ENCODE peak calls at places on chromosomes 3 and 15, in six cellular contexts. One of them, this sample, is unnamed.

GRCh38 chr15:61621146-61621545 is 392.0 kb upstream of the RORA start:
- DNase-seq in H1: no peak
- DNase-seq in K562: peak; percentile 69
- DNase-seq in HepG2: peak; percentile 6
- DNase-seq in GM12891: no peak
- DNase-seq in GM12878: no peak
- DNase-seq in this sample: no peak

GRCh38 chr3:142680710-142681109 is 43.1 kb upstream of the TRPC1 start:
- DNase-seq in GM12878: no peak
- DNase-seq in K562: no peak
- DNase-seq in H1: no peak
- DNase-seq in GM12891: no peak
- DNase-seq in HepG2: no peak
- DNase-seq in this sample: no peak

GRCh38 chr15:86183765-86184491 is 104.3 kb downstream of the AGBL1 start:
- DNase-seq in HepG2: no peak
- DNase-seq in GM12878: no peak
- DNase-seq in GM12891: no peak
- DNase-seq in H1: no peak
- DNase-seq in K562: no peak
- DNase-seq in this sample: no peak

GRCh38 chr3:119257654-119258410 is 17.2 kb upstream of the B4GALT4 start:
- DNase-seq in GM12878: no peak
- DNase-seq in H1: no peak
- DNase-seq in GM12891: no peak
- DNase-seq in HepG2: no peak
- DNase-seq in K562: no peak
- DNase-seq in this sample: no peak

GRCh38 chr3:188489639-188490405 is 335.9 kb downstream of the LPP start:
- DNase-seq in H1: no peak
- DNase-seq in GM12891: no peak
- DNase-seq in GM12878: no peak
- DNase-seq in K562: no peak
- DNase-seq in HepG2: no peak
- DNase-seq in this sample: no peak

GRCh38 chr3:114127517-114127916 is 51.3 kb downstream of the DRD3 start:
- DNase-seq in GM12878: no peak
- DNase-seq in GM12891: no peak
- DNase-seq in H1: no peak
- DNase-seq in K562: no peak
- DNase-seq in HepG2: no peak
- DNase-seq in this sample: no peak

GRCh38 chr3:182702216-182702615 is 91.1 kb upstream of the ATP11B start:
- DNase-seq in HepG2: no peak
- DNase-seq in GM12878: no peak
- DNase-seq in H1: no peak
- DNase-seq in K562: no peak
- DNase-seq in GM12891: no peak
- DNase-seq in this sample: no peak

GRCh38 chr15:33051528-33051927 is 143.0 kb downstream of the FMN1 start:
- DNase-seq in GM12878: no peak
- DNase-seq in K562: no peak
- DNase-seq in HepG2: no peak
- DNase-seq in GM12891: no peak
- DNase-seq in H1: no peak
- DNase-seq in this sample: no peak

GRCh38 chr3:146161725-146162047 is 702 bp upstream of the PLOD2 start:
- DNase-seq in HepG2: peak; percentile 50
- DNase-seq in GM12891: no peak
- DNase-seq in K562: no peak
- DNase-seq in GM12878: no peak
- DNase-seq in H1: no peak
- DNase-seq in this sample: no peak

GRCh38 chr3:128508852-128509251 is 15.9 kb upstream of the GATA2 start:
- DNase-seq in GM12891: no peak
- DNase-seq in H1: no peak
- DNase-seq in GM12878: no peak
- DNase-seq in HepG2: no peak
- DNase-seq in K562: no peak
- DNase-seq in this sample: no peak

GRCh38 chr3:42556089-42556632 is 25.6 kb downstream of the SEC22C start:
- DNase-seq in GM12891: no peak
- DNase-seq in HepG2: no peak
- DNase-seq in K562: no peak
- DNase-seq in GM12878: no peak
- DNase-seq in H1: no peak
- DNase-seq in this sample: no peak

GRCh38 chr15:69424001-69424400 is 9.9 kb downstream of the KIF23 start:
- DNase-seq in H1: no peak
- DNase-seq in GM12891: no peak
- DNase-seq in K562: no peak
- DNase-seq in GM12878: no peak
- DNase-seq in HepG2: no peak
- DNase-seq in this sample: no peak

GRCh38 chr3:13185737-13186136 is 112.5 kb upstream of the IQSEC1 start:
- DNase-seq in HepG2: no peak
- DNase-seq in GM12878: no peak
- DNase-seq in GM12891: no peak
- DNase-seq in K562: no peak
- DNase-seq in H1: no peak
- DNase-seq in this sample: no peak

GRCh38 chr15:66730168-66731014 is 28.4 kb downstream of the SMAD6 start:
- DNase-seq in K562: no peak
- DNase-seq in GM12891: no peak
- DNase-seq in GM12878: no peak
- DNase-seq in H1: no peak
- DNase-seq in HepG2: no peak
- DNase-seq in this sample: no peak

GRCh38 chr3:129727707-129728106 is 121.2 kb upstream of the PLXND1 start:
- DNase-seq in K562: no peak
- DNase-seq in GM12878: no peak
- DNase-seq in H1: no peak
- DNase-seq in GM12891: no peak
- DNase-seq in HepG2: no peak
- DNase-seq in this sample: no peak

GRCh38 chr3:104885214-104885814 is 481.4 kb upstream of the ALCAM start:
- DNase-seq in H1: no peak
- DNase-seq in HepG2: no peak
- DNase-seq in GM12891: no peak
- DNase-seq in GM12878: no peak
- DNase-seq in K562: no peak
- DNase-seq in this sample: no peak

GRCh38 chr15:25060472-25060803 is 105.7 kb downstream of the SNRPN start:
- DNase-seq in GM12891: no peak
- DNase-seq in H1: no peak
- DNase-seq in K562: no peak
- DNase-seq in HepG2: no peak
- DNase-seq in GM12878: no peak
- DNase-seq in this sample: no peak

DNA sequence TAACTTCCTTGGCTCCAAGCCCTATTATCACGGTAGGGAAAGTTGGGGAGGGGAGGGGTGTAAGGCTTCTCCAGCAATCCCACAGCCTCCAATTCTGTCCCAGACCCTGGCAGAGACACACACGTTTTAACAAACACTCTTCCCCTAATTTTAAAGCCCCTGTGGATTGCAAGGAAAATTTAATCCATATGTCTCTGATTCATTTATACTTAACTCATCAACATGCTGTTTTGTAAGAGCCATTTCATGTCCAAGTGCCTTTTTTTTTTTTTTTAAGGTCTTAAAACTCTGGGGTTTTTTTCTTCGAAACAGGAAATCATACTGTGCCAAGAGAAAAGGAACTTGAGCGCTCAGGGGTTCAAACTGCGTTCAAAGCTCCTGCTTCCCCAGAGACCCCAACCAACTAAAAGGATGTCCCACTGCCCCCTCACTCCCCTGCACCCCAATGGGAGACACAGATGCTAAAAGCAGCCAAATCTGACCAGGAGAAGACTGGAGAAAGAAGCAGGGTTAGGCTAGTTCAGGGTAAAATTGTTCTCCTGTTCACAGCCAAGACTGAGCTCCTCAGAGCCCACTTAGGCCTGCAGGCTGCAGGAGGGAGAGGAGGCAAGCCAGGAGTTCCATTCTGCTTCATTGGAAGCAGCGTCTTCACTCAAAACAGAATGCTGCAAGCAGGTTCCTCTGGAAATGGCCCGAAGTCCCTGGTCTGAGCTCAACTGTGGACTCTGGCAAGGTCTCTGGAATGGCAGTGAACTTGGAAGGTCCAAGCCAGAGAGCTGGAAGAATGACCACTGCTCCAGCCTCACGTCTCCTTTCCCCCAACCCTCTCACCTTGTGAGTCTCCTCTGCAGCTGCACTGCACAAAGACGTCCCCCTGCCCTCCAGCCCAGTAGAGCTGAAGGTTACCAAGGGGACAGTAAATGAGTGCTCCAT is 172.4 kb downstream of the NTRK3 start:
- DNase-seq in K562: no peak
- DNase-seq in GM12878: no peak
- DNase-seq in HepG2: no peak
- DNase-seq in H1: no peak
- DNase-seq in GM12891: no peak
- DNase-seq in this sample: no peak
- TF ChIP-seq POLR2A in K562: no peak
- TF ChIP-seq POLR2A in GM12878: no peak
- TF ChIP-seq POLR2A in HepG2: no peak
- TF ChIP-seq POLR2A in H1: no peak
- TF ChIP-seq POLR2A in GM12891: no peak
- TF ChIP-seq POLR2A in this sample: no peak

GRCh38 chr3:127485396-127486170 is 105.0 kb downstream of the TPRA1 start:
- DNase-seq in GM12891: no peak
- DNase-seq in HepG2: no peak
- DNase-seq in K562: no peak
- DNase-seq in GM12878: no peak
- DNase-seq in H1: no peak
- DNase-seq in this sample: no peak

GRCh38 chr3:127483005-127483641 is 107.4 kb downstream of the TPRA1 start:
- DNase-seq in GM12891: no peak
- DNase-seq in GM12878: no peak
- DNase-seq in HepG2: no peak
- DNase-seq in H1: no peak
- DNase-seq in K562: no peak
- DNase-seq in this sample: no peak

GRCh38 chr3:127482216-127483004 is 108.1 kb downstream of the TPRA1 start:
- DNase-seq in K562: no peak
- DNase-seq in GM12891: no peak
- DNase-seq in H1: no peak
- DNase-seq in HepG2: no peak
- DNase-seq in GM12878: no peak
- DNase-seq in this sample: no peak

GRCh38 chr3:127484601-127485388 is 105.7 kb downstream of the TPRA1 start:
- DNase-seq in GM12878: no peak
- DNase-seq in GM12891: no peak
- DNase-seq in HepG2: no peak
- DNase-seq in H1: no peak
- DNase-seq in K562: no peak
- DNase-seq in this sample: no peak

DNA sequence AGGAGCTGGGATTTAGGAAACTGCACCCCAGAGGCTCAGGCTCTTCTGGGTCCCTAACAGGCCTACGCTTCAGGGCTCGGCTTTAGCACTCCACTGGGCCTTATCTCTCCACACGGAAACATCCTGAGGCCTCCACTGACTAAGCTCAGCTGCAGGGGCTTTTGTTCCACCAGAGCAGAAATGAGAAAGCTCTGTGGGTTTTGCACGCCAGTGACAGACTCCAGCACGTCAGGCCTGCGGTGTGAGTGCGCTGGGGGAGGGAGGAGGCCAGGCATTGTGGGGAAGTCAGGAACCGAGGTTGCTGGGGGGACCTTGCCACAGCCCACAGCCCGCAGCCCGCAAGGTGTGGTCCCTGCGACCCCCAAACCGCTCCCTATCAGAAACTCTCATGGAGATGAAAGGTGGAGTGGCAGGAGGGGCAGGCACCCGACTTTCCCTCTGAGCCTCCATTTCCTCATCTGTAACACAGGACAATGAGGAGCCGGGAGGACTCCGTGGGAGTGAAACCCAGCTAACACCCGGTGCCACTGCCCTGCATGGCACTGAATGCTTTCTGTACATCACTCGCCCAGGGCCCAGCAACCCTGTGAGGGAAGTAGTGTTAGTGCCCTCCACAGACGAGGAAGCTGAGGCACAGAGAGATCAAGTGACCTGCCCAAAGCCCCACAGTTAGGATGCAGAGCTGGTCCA is 106.5 kb downstream of the TPRA1 start:
- DNase-seq in H1: no peak
- DNase-seq in GM12878: peak; percentile 38
- DNase-seq in GM12891: peak; percentile 57
- DNase-seq in HepG2: no peak
- DNase-seq in K562: no peak
- DNase-seq in this sample: peak; percentile 62
- TF ChIP-seq TAF1 in H1: no peak
- TF ChIP-seq TAF1 in GM12878: no peak
- TF ChIP-seq TAF1 in GM12891: no peak
- TF ChIP-seq TAF1 in HepG2: no peak
- TF ChIP-seq TAF1 in K562: no peak
- TF ChIP-seq TAF1 in this sample: no peak

GRCh38 chr3:101720851-101721649 is 3.4 kb upstream of the CEP97 start:
- DNase-seq in GM12891: no peak
- DNase-seq in H1: no peak
- DNase-seq in HepG2: no peak
- DNase-seq in GM12878: no peak
- DNase-seq in K562: no peak
- DNase-seq in this sample: no peak

GRCh38 chr3:101724329-101725191 is at the start of gene CEP97:
- DNase-seq in HepG2: peak; percentile 87
- DNase-seq in K562: peak; percentile 72
- DNase-seq in GM12891: peak; percentile 48
- DNase-seq in GM12878: peak; percentile 78
- DNase-seq in H1: peak; percentile 70
- DNase-seq in this sample: peak; percentile 41

GRCh38 chr3:101722394-101723173 is 1.8 kb upstream of the CEP97 start:
- DNase-seq in K562: no peak
- DNase-seq in HepG2: no peak
- DNase-seq in GM12891: peak; percentile 17
- DNase-seq in GM12878: peak; percentile 78
- DNase-seq in H1: no peak
- DNase-seq in this sample: peak; percentile 27

GRCh38 chr3:101719604-101720185 is 4.7 kb upstream of the CEP97 start:
- DNase-seq in H1: no peak
- DNase-seq in K562: no peak
- DNase-seq in GM12891: no peak
- DNase-seq in GM12878: no peak
- DNase-seq in HepG2: no peak
- DNase-seq in this sample: no peak

DNA sequence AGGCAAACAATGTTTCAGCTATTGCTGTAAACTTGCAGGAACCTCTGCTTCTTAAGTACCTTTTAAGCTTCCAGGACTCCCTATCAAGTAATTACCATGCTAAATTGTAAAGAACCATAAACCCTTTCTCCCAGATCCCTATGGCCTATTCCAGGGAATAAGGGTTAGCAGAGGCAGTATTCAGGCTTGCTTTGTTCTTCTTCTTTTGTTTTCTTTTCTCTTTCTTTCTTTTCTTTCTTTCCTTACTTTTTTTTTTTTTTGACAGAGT is 2.8 kb upstream of the CEP97 start:
- DNase-seq in K562: no peak
- DNase-seq in GM12878: no peak
- DNase-seq in H1: no peak
- DNase-seq in HepG2: no peak
- DNase-seq in GM12891: no peak
- DNase-seq in this sample: no peak
- TF ChIP-seq POLR2AphosphoS5 in K562: no peak
- TF ChIP-seq POLR2AphosphoS5 in GM12878: no peak
- TF ChIP-seq POLR2AphosphoS5 in H1: no peak
- TF ChIP-seq POLR2AphosphoS5 in HepG2: no peak
- TF ChIP-seq POLR2AphosphoS5 in GM12891: no peak
- TF ChIP-seq POLR2AphosphoS5 in this sample: no peak

GRCh38 chr15:39593071-39594055 is 12.5 kb downstream of the THBS1 start:
- DNase-seq in HepG2: no peak
- DNase-seq in GM12878: no peak
- DNase-seq in K562: no peak
- DNase-seq in GM12891: no peak
- DNase-seq in H1: no peak
- DNase-seq in this sample: no peak
- TF ChIP-seq POLR2A in HepG2: no peak
- TF ChIP-seq POLR2A in GM12878: no peak
- TF ChIP-seq POLR2A in K562: no peak
- TF ChIP-seq POLR2A in GM12891: no peak
- TF ChIP-seq POLR2A in H1: no peak
- TF ChIP-seq POLR2A in this sample: no peak

This sample was measured in GM12892.